ENCODE peak calls at places on chromosomes 7 and 10, in seven cellular contexts. One of them, this sample, is unnamed.

GRCh38 chr10:12703813-12704212 is 297.7 kb downstream of the CCDC3 start:
- DNase-seq in tibial nerve: no peak
- DNase-seq in keratinocyte: no peak
- DNase-seq in pancreas: no peak
- DNase-seq in adrenal gland: no peak
- DNase-seq in prostate gland: no peak
- DNase-seq in OCI-LY7: no peak
- DNase-seq in this sample: no peak

GRCh38 chr10:12945709-12946359 is 55.7 kb downstream of the CCDC3 start:
- DNase-seq in tibial nerve: no peak
- DNase-seq in keratinocyte: no peak
- DNase-seq in pancreas: no peak
- DNase-seq in adrenal gland: no peak
- DNase-seq in prostate gland: no peak
- DNase-seq in OCI-LY7: no peak
- DNase-seq in this sample: no peak

GRCh38 chr10:86940677-86941076 is 16.7 kb downstream of the MMRN2 start:
- DNase-seq in tibial nerve: no peak
- DNase-seq in keratinocyte: no peak
- DNase-seq in pancreas: no peak
- DNase-seq in adrenal gland: no peak
- DNase-seq in prostate gland: no peak
- DNase-seq in OCI-LY7: no peak
- DNase-seq in this sample: no peak

GRCh38 chr7:16695621-16696237 is 49.7 kb downstream of the BZW2 start:
- DNase-seq in tibial nerve: peak
- DNase-seq in keratinocyte: peak
- DNase-seq in pancreas: no peak
- DNase-seq in adrenal gland: peak
- DNase-seq in prostate gland: peak
- DNase-seq in OCI-LY7: peak
- DNase-seq in this sample: no peak

GRCh38 chr7:27423290-27423689 is 180.7 kb downstream of the EVX1 start:
- DNase-seq in tibial nerve: no peak
- DNase-seq in keratinocyte: peak
- DNase-seq in pancreas: no peak
- DNase-seq in adrenal gland: peak
- DNase-seq in prostate gland: peak
- DNase-seq in OCI-LY7: no peak
- DNase-seq in this sample: no peak

GRCh38 chr7:143405158-143405557 is 3.5 kb downstream of the EPHA1 start:
- DNase-seq in tibial nerve: no peak
- DNase-seq in keratinocyte: no peak
- DNase-seq in pancreas: peak
- DNase-seq in adrenal gland: peak
- DNase-seq in prostate gland: no peak
- DNase-seq in OCI-LY7: no peak
- DNase-seq in this sample: no peak

GRCh38 chr10:36989233-36989632 is 136.2 kb upstream of the ANKRD30A start:
- DNase-seq in tibial nerve: no peak
- DNase-seq in keratinocyte: no peak
- DNase-seq in pancreas: no peak
- DNase-seq in adrenal gland: no peak
- DNase-seq in prostate gland: no peak
- DNase-seq in OCI-LY7: no peak
- DNase-seq in this sample: no peak

GRCh38 chr10:124697837-124698559 is 46.2 kb downstream of the FAM53B start:
- DNase-seq in tibial nerve: no peak
- DNase-seq in keratinocyte: no peak
- DNase-seq in pancreas: no peak
- DNase-seq in adrenal gland: no peak
- DNase-seq in prostate gland: no peak
- DNase-seq in OCI-LY7: no peak
- DNase-seq in this sample: peak

GRCh38 chr10:112797221-112797620 is 152.8 kb upstream of the TCF7L2 start:
- DNase-seq in tibial nerve: no peak
- DNase-seq in keratinocyte: no peak
- DNase-seq in pancreas: no peak
- DNase-seq in adrenal gland: no peak
- DNase-seq in prostate gland: no peak
- DNase-seq in OCI-LY7: no peak
- DNase-seq in this sample: no peak

GRCh38 chr7:45147858-45148652 is 9.5 kb upstream of the RAMP3 start:
- DNase-seq in tibial nerve: no peak
- DNase-seq in keratinocyte: no peak
- DNase-seq in pancreas: no peak
- DNase-seq in adrenal gland: no peak
- DNase-seq in prostate gland: no peak
- DNase-seq in OCI-LY7: no peak
- DNase-seq in this sample: no peak

GRCh38 chr7:108403597-108404217 is 52.5 kb downstream of the NRCAM start:
- DNase-seq in tibial nerve: no peak
- DNase-seq in keratinocyte: no peak
- DNase-seq in pancreas: no peak
- DNase-seq in adrenal gland: no peak
- DNase-seq in prostate gland: no peak
- DNase-seq in OCI-LY7: no peak
- DNase-seq in this sample: no peak

GRCh38 chr7:39709768-39710291 is 86.5 kb downstream of the RALA start:
- DNase-seq in tibial nerve: peak
- DNase-seq in keratinocyte: no peak
- DNase-seq in pancreas: peak
- DNase-seq in adrenal gland: peak
- DNase-seq in prostate gland: no peak
- DNase-seq in OCI-LY7: no peak
- DNase-seq in this sample: no peak

GRCh38 chr7:74141705-74142104 is 32.5 kb upstream of the EIF4H start:
- DNase-seq in tibial nerve: no peak
- DNase-seq in keratinocyte: no peak
- DNase-seq in pancreas: no peak
- DNase-seq in adrenal gland: no peak
- DNase-seq in prostate gland: no peak
- DNase-seq in OCI-LY7: peak
- DNase-seq in this sample: no peak

GRCh38 chr7:77464589-77464988 is 48.4 kb upstream of the GSAP start:
- DNase-seq in tibial nerve: no peak
- DNase-seq in keratinocyte: no peak
- DNase-seq in pancreas: no peak
- DNase-seq in adrenal gland: no peak
- DNase-seq in prostate gland: no peak
- DNase-seq in OCI-LY7: no peak
- DNase-seq in this sample: no peak

GRCh38 chr10:74585231-74586087 is 240.9 kb upstream of the KAT6B start:
- DNase-seq in tibial nerve: no peak
- DNase-seq in keratinocyte: no peak
- DNase-seq in pancreas: no peak
- DNase-seq in adrenal gland: peak
- DNase-seq in prostate gland: peak
- DNase-seq in OCI-LY7: peak
- DNase-seq in this sample: peak

GRCh38 chr10:30185916-30186315 is 126.5 kb upstream of the JCAD start:
- DNase-seq in tibial nerve: no peak
- DNase-seq in keratinocyte: peak
- DNase-seq in pancreas: no peak
- DNase-seq in adrenal gland: no peak
- DNase-seq in prostate gland: no peak
- DNase-seq in OCI-LY7: no peak
- DNase-seq in this sample: no peak

GRCh38 chr10:35378547-35379210 is 42.4 kb downstream of the CCNY start:
- DNase-seq in tibial nerve: no peak
- DNase-seq in keratinocyte: no peak
- DNase-seq in pancreas: no peak
- DNase-seq in adrenal gland: no peak
- DNase-seq in prostate gland: no peak
- DNase-seq in OCI-LY7: peak
- DNase-seq in this sample: no peak

GRCh38 chr7:1672851-1673486 is 2.9 kb downstream of the ELFN1 start:
- DNase-seq in tibial nerve: no peak
- DNase-seq in keratinocyte: no peak
- DNase-seq in pancreas: no peak
- DNase-seq in adrenal gland: peak
- DNase-seq in prostate gland: no peak
- DNase-seq in OCI-LY7: no peak
- DNase-seq in this sample: no peak

GRCh38 chr7:73841689-73842247 is 548 bp downstream of the METTL27 start:
- DNase-seq in tibial nerve: no peak
- DNase-seq in keratinocyte: no peak
- DNase-seq in pancreas: no peak
- DNase-seq in adrenal gland: no peak
- DNase-seq in prostate gland: no peak
- DNase-seq in OCI-LY7: no peak
- DNase-seq in this sample: no peak

GRCh38 chr10:58414270-58415041 is 29.2 kb downstream of the TFAM start:
- DNase-seq in tibial nerve: peak
- DNase-seq in keratinocyte: no peak
- DNase-seq in pancreas: no peak
- DNase-seq in adrenal gland: no peak
- DNase-seq in prostate gland: no peak
- DNase-seq in OCI-LY7: no peak
- DNase-seq in this sample: no peak

GRCh38 chr10:126430512-126430911 is 42.2 kb upstream of the ADAM12 start:
- DNase-seq in tibial nerve: no peak
- DNase-seq in keratinocyte: no peak
- DNase-seq in pancreas: no peak
- DNase-seq in adrenal gland: no peak
- DNase-seq in prostate gland: no peak
- DNase-seq in OCI-LY7: no peak
- DNase-seq in this sample: no peak

GRCh38 chr10:51699145-51699474 is 285 bp downstream of the CSTF2T start:
- DNase-seq in tibial nerve: no peak
- DNase-seq in keratinocyte: no peak
- DNase-seq in pancreas: no peak
- DNase-seq in adrenal gland: no peak
- DNase-seq in prostate gland: no peak
- DNase-seq in OCI-LY7: no peak
- DNase-seq in this sample: no peak
- H3K4me3 ChIP-seq in tibial nerve: peak
- H3K4me3 ChIP-seq in keratinocyte: peak
- H3K4me3 ChIP-seq in pancreas: peak
- H3K4me3 ChIP-seq in adrenal gland: peak
- H3K4me3 ChIP-seq in prostate gland: peak
- H3K4me3 ChIP-seq in OCI-LY7: peak
- H3K4me3 ChIP-seq in this sample: peak

DNA sequence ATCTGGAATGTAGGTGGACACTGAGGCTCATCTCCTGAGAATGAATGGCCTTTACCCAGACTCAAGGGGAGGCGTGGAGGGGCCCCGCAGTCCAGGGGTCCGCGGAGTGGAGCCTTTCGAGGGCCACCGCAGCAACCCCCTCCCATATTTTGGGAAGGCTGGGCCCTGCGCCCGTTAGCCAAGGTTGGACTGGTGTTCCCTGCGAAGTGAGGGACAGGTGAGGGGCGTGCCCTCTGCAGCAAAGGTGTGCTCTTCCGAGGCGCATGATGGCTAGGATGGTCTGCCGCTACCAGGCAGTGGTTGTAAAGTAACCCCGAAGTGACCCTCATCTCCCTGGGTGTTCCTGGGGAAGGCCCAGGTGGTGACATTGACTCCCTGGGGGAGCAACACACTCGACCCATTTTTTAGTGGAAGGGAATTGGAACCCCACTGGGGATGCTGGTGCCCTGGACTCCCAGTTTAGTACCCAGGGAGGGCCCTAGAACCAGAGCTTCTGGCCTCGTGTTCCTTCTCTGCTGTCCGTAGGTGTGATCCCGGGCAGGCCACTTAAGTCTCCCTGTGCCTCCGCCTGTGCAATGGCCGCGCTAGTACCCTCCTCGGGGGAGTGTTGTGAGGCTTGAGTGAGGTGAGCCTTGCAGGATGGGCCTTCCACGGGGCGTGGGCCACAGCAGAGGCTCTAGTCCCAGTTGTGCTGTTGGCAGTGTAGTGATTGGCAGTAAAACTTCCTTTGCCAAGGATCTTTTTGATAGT is 779 bp downstream of the FAM241B start:
- DNase-seq in tibial nerve: no peak
- DNase-seq in keratinocyte: no peak
- DNase-seq in pancreas: no peak
- DNase-seq in adrenal gland: no peak
- DNase-seq in prostate gland: no peak
- DNase-seq in OCI-LY7: no peak
- DNase-seq in this sample: no peak
- H3K4me3 ChIP-seq in tibial nerve: peak
- H3K4me3 ChIP-seq in keratinocyte: peak
- H3K4me3 ChIP-seq in pancreas: peak
- H3K4me3 ChIP-seq in adrenal gland: no peak
- H3K4me3 ChIP-seq in prostate gland: peak
- H3K4me3 ChIP-seq in OCI-LY7: no peak
- H3K4me3 ChIP-seq in this sample: peak

GRCh38 chr10:130191380-130191779 is 55.2 kb downstream of the GLRX3 start:
- DNase-seq in tibial nerve: no peak
- DNase-seq in keratinocyte: no peak
- DNase-seq in pancreas: no peak
- DNase-seq in adrenal gland: no peak
- DNase-seq in prostate gland: no peak
- DNase-seq in OCI-LY7: no peak
- DNase-seq in this sample: peak

GRCh38 chr10:130189466-130190064 is 53.4 kb downstream of the GLRX3 start:
- DNase-seq in tibial nerve: no peak
- DNase-seq in keratinocyte: no peak
- DNase-seq in pancreas: no peak
- DNase-seq in adrenal gland: peak
- DNase-seq in prostate gland: peak
- DNase-seq in OCI-LY7: no peak
- DNase-seq in this sample: no peak

GRCh38 chr10:130190737-130191115 is 54.5 kb downstream of the GLRX3 start:
- DNase-seq in tibial nerve: no peak
- DNase-seq in keratinocyte: no peak
- DNase-seq in pancreas: no peak
- DNase-seq in adrenal gland: no peak
- DNase-seq in prostate gland: no peak
- DNase-seq in OCI-LY7: no peak
- DNase-seq in this sample: no peak

GRCh38 chr10:130188195-130189175 is 52.3 kb downstream of the GLRX3 start:
- DNase-seq in tibial nerve: no peak
- DNase-seq in keratinocyte: no peak
- DNase-seq in pancreas: no peak
- DNase-seq in adrenal gland: no peak
- DNase-seq in prostate gland: no peak
- DNase-seq in OCI-LY7: no peak
- DNase-seq in this sample: no peak

GRCh38 chr10:130190065-130190736 is 54.0 kb downstream of the GLRX3 start:
- DNase-seq in tibial nerve: peak
- DNase-seq in keratinocyte: peak
- DNase-seq in pancreas: peak
- DNase-seq in adrenal gland: peak
- DNase-seq in prostate gland: peak
- DNase-seq in OCI-LY7: peak
- DNase-seq in this sample: peak
- H3K4me3 ChIP-seq in tibial nerve: peak
- H3K4me3 ChIP-seq in keratinocyte: peak
- H3K4me3 ChIP-seq in pancreas: peak
- H3K4me3 ChIP-seq in adrenal gland: peak
- H3K4me3 ChIP-seq in prostate gland: peak
- H3K4me3 ChIP-seq in OCI-LY7: no peak
- H3K4me3 ChIP-seq in this sample: no peak

DNA sequence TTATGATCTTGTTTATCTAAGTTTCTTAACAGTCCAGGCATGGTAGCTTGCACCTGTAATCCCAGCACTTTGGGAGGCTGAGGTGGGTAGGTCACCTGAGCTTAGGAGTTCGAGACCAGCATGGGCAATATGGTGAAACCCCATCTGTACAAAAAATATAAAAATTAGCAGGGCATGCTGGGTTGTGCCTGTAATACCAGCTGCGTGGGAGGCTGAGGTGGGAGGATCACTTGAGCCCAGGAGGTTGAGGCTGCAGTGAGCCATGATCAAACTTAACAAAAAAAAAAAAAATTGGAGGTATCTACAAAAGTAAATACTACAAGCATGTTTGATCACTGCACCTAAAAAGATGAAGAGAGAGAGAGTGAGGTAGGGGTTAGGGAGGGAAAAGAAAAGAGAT is 9.0 kb upstream of the EZH2 start:
- DNase-seq in tibial nerve: no peak
- DNase-seq in keratinocyte: no peak
- DNase-seq in pancreas: no peak
- DNase-seq in adrenal gland: no peak
- DNase-seq in prostate gland: no peak
- DNase-seq in OCI-LY7: no peak
- DNase-seq in this sample: no peak
- H3K4me3 ChIP-seq in tibial nerve: no peak
- H3K4me3 ChIP-seq in keratinocyte: no peak
- H3K4me3 ChIP-seq in pancreas: no peak
- H3K4me3 ChIP-seq in adrenal gland: no peak
- H3K4me3 ChIP-seq in prostate gland: no peak
- H3K4me3 ChIP-seq in OCI-LY7: no peak
- H3K4me3 ChIP-seq in this sample: no peak